ENCODE peak calls at places on chromosomes 13 and 19, in nine cellular contexts. K, A, W, F, P, J, L, Y and Z are unnamed samples.

GRCh38 chr13:27476943-27477681 is 26.7 kb upstream of the MTIF3 start:
- DNase-seq in K (peak), A (no peak), W (no peak), F (no peak), P (peak), J (no peak), L (no peak), Y (no peak), Z (no peak)

GRCh38 chr13:48500652-48501197 is 32.2 kb downstream of the RCBTB2 start:
- DNase-seq in K (peak), A (peak), W (peak), F (no peak), P (peak), J (no peak), L (peak), Y (no peak), Z (peak)

GRCh38 chr13:51420681-51421476 is 32.0 kb downstream of the INTS6 start:
- DNase-seq in K (no peak), A (no peak), W (no peak), F (no peak), P (no peak), J (no peak), L (no peak), Y (no peak), Z (no peak)

GRCh38 chr13:43377955-43378354 is 354.6 kb downstream of the DNAJC15 start:
- DNase-seq in K (peak), A (no peak), W (peak), F (no peak), P (no peak), J (no peak), L (no peak), Y (no peak), Z (no peak)

GRCh38 chr19:18431351-18432197 is 6.4 kb downstream of the ISYNA1 start:
- DNase-seq in K (no peak), A (no peak), W (no peak), F (peak), P (no peak), J (peak), L (no peak), Y (no peak), Z (no peak)

GRCh38 chr19:9116547-9116946 is 984 bp upstream of the OR7G1 start:
- DNase-seq in K (no peak), A (no peak), W (no peak), F (no peak), P (no peak), J (no peak), L (no peak), Y (no peak), Z (no peak)

GRCh38 chr13:31409678-31410356 is 210.0 kb downstream of the B3GLCT start:
- DNase-seq in K (peak), A (no peak), W (no peak), F (no peak), P (peak), J (no peak), L (no peak), Y (no peak), Z (no peak)

GRCh38 chr13:37561031-37561430 is 37.5 kb downstream of the POSTN start:
- DNase-seq in K (no peak), A (no peak), W (peak), F (no peak), P (peak), J (no peak), L (no peak), Y (no peak), Z (no peak)

GRCh38 chr19:43789029-43789428 is 8.3 kb upstream of the KCNN4 start:
- DNase-seq in K (no peak), A (no peak), W (peak), F (no peak), P (peak), J (no peak), L (no peak), Y (no peak), Z (no peak)

GRCh38 chr13:99442273-99442895 is 58.9 kb upstream of the TM9SF2 start:
- DNase-seq in K (peak), A (no peak), W (peak), F (no peak), P (peak), J (no peak), L (no peak), Y (no peak), Z (no peak)

GRCh38 chr13:37869756-37870488 is at the start of gene TRPC4:
- DNase-seq in K (peak), A (peak), W (peak), F (peak), P (peak), J (peak), L (no peak), Y (no peak), Z (peak)

GRCh38 chr19:5470264-5470671 is 15.1 kb downstream of the ZNRF4 start:
- DNase-seq in K (peak), A (no peak), W (no peak), F (no peak), P (no peak), J (no peak), L (no peak), Y (no peak), Z (no peak)

GRCh38 chr13:76854209-76854608 is 32.0 kb downstream of the KCTD12 start:
- DNase-seq in K (no peak), A (no peak), W (no peak), F (no peak), P (no peak), J (no peak), L (no peak), Y (no peak), Z (no peak)

GRCh38 chr19:43596842-43597461 is 557 bp downstream of the ZNF576 start:
- DNase-seq in K (no peak), A (no peak), W (no peak), F (no peak), P (no peak), J (no peak), L (no peak), Y (no peak), Z (no peak)

GRCh38 chr19:19304186-19304975 is 15.9 kb downstream of the SUGP1 start:
- DNase-seq in K (no peak), A (no peak), W (peak), F (peak), P (no peak), J (no peak), L (no peak), Y (no peak), Z (peak)

GRCh38 chr19:32859591-32859990 is 10.0 kb downstream of the SLC7A9 start:
- DNase-seq in K (no peak), A (no peak), W (no peak), F (no peak), P (no peak), J (peak), L (no peak), Y (no peak), Z (no peak)

GRCh38 chr13:41546372-41547252 is 89.3 kb downstream of the RGCC start:
- DNase-seq in K (peak), A (peak), W (no peak), F (no peak), P (peak), J (no peak), L (peak), Y (no peak), Z (no peak)

GRCh38 chr13:54415753-54416366 is 1387.2 kb downstream of the OLFM4 start:
- DNase-seq in K (no peak), A (no peak), W (no peak), F (no peak), P (no peak), J (no peak), L (no peak), Y (no peak), Z (no peak)

GRCh38 chr13:35954207-35954560 is 177.0 kb downstream of the DCLK1 start:
- DNase-seq in K (no peak), A (no peak), W (no peak), F (no peak), P (peak), J (no peak), L (no peak), Y (no peak), Z (no peak)

GRCh38 chr19:49362048-49362925 is at the start of gene TEAD2:
- DNase-seq in K (peak), A (no peak), W (peak), F (peak), P (peak), J (peak), L (no peak), Y (no peak), Z (no peak)

GRCh38 chr19:32176591-32176990 is 168.8 kb upstream of the ZNF507 start:
- DNase-seq in K (no peak), A (no peak), W (no peak), F (no peak), P (no peak), J (no peak), L (no peak), Y (no peak), Z (no peak)

GRCh38 chr19:18440421-18440877 is 2.5 kb upstream of the ISYNA1 start:
- DNase-seq in K (no peak), A (no peak), W (no peak), F (no peak), P (no peak), J (no peak), L (no peak), Y (no peak), Z (no peak)

GRCh38 chr19:48627211-48627864 is 8.0 kb downstream of the SPHK2 start:
- DNase-seq in K (peak), A (no peak), W (no peak), F (no peak), P (no peak), J (peak), L (no peak), Y (no peak), Z (no peak)

GRCh38 chr13:109949395-109949794 is 163.0 kb upstream of the IRS2 start:
- DNase-seq in K (no peak), A (no peak), W (no peak), F (no peak), P (no peak), J (no peak), L (no peak), Y (no peak), Z (no peak)

GRCh38 chr19:19160489-19161035 is 9.5 kb downstream of the MEF2B start:
- DNase-seq in K (no peak), A (no peak), W (no peak), F (no peak), P (no peak), J (no peak), L (no peak), Y (no peak), Z (no peak)

GRCh38 chr19:38155453-38155852 is 68.6 kb downstream of the DPF1 start:
- DNase-seq in K (peak), A (no peak), W (peak), F (no peak), P (no peak), J (no peak), L (no peak), Y (no peak), Z (no peak)

GRCh38 chr13:100363351-100363750 is 225.2 kb downstream of the GGACT start:
- DNase-seq in K (no peak), A (peak), W (peak), F (no peak), P (peak), J (no peak), L (peak), Y (no peak), Z (peak)

GRCh38 chr19:18735324-18735723 is 51.8 kb downstream of the CRTC1 start:
- DNase-seq in K (no peak), A (no peak), W (no peak), F (no peak), P (no peak), J (no peak), L (no peak), Y (no peak), Z (no peak)

GRCh38 chr13:106416645-106417044 is 118.8 kb downstream of the EFNB2 start:
- DNase-seq in K (no peak), A (no peak), W (no peak), F (no peak), P (no peak), J (no peak), L (no peak), Y (no peak), Z (no peak)

GRCh38 chr19:53909471-53910169 is 542 bp downstream of the CACNG7 start:
- DNase-seq in K (no peak), A (no peak), W (no peak), F (no peak), P (no peak), J (no peak), L (no peak), Y (no peak), Z (no peak)

GRCh38 chr13:45847554-45848224 is 3.9 kb downstream of the SIAH3 start:
- DNase-seq in K (no peak), A (no peak), W (peak), F (peak), P (no peak), J (no peak), L (no peak), Y (no peak), Z (no peak)

GRCh38 chr19:32675720-32676185 is at the start of gene RGS9BP:
- DNase-seq in K (no peak), A (no peak), W (peak), F (peak), P (peak), J (peak), L (no peak), Y (peak), Z (no peak)

GRCh38 chr19:40519352-40520322 is 52.8 kb downstream of the SPTBN4 start:
- DNase-seq in K (peak), A (no peak), W (peak), F (no peak), P (peak), J (no peak), L (no peak), Y (no peak), Z (no peak)

GRCh38 chr19:21317821-21318220 is 11.4 kb downstream of the ZNF708 start:
- DNase-seq in K (no peak), A (no peak), W (no peak), F (no peak), P (no peak), J (no peak), L (no peak), Y (no peak), Z (no peak)

GRCh38 chr19:29694669-29695627 is 20.1 kb downstream of the C19orf12 start:
- DNase-seq in K (peak), A (peak), W (peak), F (peak), P (peak), J (peak), L (no peak), Y (no peak), Z (no peak)

GRCh38 chr19:29687244-29687896 is 22.1 kb downstream of the PLEKHF1 start:
- DNase-seq in K (peak), A (peak), W (peak), F (no peak), P (peak), J (peak), L (peak), Y (no peak), Z (peak)

GRCh38 chr19:29687897-29688728 is 22.9 kb downstream of the PLEKHF1 start:
- DNase-seq in K (peak), A (peak), W (peak), F (no peak), P (peak), J (no peak), L (no peak), Y (no peak), Z (no peak)

GRCh38 chr19:29694166-29694565 is 20.9 kb downstream of the C19orf12 start:
- DNase-seq in K (no peak), A (no peak), W (no peak), F (no peak), P (no peak), J (no peak), L (no peak), Y (no peak), Z (no peak)

DNA sequence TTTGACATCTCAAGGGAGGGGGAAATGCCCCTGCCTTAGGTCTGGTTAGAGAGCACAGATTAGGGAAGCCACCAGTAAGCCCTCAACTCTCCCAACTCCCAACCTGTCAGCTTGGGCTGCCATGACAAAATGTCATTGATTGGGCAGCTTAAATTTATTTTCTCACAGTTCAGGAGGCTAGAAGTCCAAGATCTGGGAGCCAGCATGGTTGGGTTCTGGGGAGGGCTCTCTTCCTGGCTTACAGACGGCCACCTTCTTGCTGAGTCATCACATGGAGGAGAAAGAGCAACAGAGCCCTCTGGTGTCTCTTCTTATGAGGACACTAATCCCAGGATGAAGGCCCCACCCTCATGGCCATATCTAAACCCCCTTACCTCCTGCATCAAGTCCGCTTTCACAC is 24.2 kb downstream of the C19orf12 start:
- DNase-seq in K (peak), A (no peak), W (peak), F (no peak), P (peak), J (no peak), L (no peak), Y (no peak), Z (no peak)
- TF ChIP-seq CTCF in K (peak), A (peak), W (peak), F (no peak), P (peak), J (peak), L (no peak), Y (no peak), Z (no peak)

GRCh38 chr13:33202644-33203169 is 82.8 kb downstream of the STARD13 start:
- DNase-seq in K (no peak), A (no peak), W (no peak), F (no peak), P (no peak), J (no peak), L (no peak), Y (no peak), Z (no peak)

GRCh38 chr13:33205224-33205623 is 80.3 kb downstream of the STARD13 start:
- DNase-seq in K (no peak), A (no peak), W (no peak), F (no peak), P (no peak), J (no peak), L (no peak), Y (no peak), Z (no peak)

GRCh38 chr13:33205804-33206221 is 79.7 kb downstream of the STARD13 start:
- DNase-seq in K (no peak), A (no peak), W (peak), F (peak), P (peak), J (peak), L (no peak), Y (no peak), Z (no peak)

GRCh38 chr13:33206425-33206824 is 79.1 kb downstream of the STARD13 start:
- DNase-seq in K (no peak), A (no peak), W (no peak), F (no peak), P (peak), J (no peak), L (no peak), Y (no peak), Z (no peak)

DNA sequence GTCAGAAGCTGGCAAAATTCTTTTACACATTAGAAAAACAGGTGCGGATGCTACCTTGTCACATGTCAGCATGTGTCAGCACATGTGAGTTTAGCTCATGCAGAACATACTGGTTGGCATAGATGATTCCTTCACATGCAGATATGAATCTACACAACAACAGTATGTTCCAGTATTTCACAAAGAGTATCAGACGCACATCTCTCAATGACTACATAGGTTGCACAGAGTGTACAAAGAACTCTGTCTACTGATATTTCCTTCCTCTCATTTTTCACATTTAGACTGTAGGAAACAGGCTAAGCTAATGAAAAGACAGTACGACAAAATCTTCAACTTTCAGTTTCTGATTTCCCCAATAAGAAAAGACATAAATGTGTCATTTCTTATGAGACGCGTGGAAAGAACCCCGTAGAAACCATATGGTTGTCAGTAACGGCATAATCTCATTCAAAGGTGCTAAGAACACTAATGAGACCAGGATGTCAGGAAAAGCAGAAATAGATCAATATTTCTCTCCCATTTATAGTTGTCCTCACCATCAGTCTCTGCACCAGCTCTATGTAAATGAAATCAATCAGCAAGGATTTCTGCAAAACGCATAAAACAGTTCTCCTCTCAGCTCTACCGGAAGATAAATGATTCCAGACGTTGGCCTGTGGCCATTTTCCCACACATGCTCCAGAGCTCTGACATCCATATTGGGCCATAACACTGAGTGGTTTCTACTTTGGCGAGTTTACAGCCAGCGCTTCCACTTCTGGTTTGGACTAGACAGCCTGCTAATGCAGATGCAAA is 81.2 kb downstream of the STARD13 start:
- DNase-seq in K (no peak), A (peak), W (peak), F (peak), P (peak), J (peak), L (peak), Y (peak), Z (no peak)
- H3K4me3 ChIP-seq in K (no peak), A (peak), W (peak), F (no peak), P (peak), J (peak), L (peak), Y (peak), Z (no peak)

GRCh38 chr13:47277774-47278173 is 380.9 kb upstream of the HTR2A start:
- DNase-seq in K (peak), A (no peak), W (peak), F (no peak), P (peak), J (no peak), L (no peak), Y (no peak), Z (no peak)
- TF ChIP-seq CTCF in K (no peak), A (no peak), W (no peak), F (no peak), P (no peak), J (no peak), L (no peak), Y (no peak), Z (no peak)

DNA sequence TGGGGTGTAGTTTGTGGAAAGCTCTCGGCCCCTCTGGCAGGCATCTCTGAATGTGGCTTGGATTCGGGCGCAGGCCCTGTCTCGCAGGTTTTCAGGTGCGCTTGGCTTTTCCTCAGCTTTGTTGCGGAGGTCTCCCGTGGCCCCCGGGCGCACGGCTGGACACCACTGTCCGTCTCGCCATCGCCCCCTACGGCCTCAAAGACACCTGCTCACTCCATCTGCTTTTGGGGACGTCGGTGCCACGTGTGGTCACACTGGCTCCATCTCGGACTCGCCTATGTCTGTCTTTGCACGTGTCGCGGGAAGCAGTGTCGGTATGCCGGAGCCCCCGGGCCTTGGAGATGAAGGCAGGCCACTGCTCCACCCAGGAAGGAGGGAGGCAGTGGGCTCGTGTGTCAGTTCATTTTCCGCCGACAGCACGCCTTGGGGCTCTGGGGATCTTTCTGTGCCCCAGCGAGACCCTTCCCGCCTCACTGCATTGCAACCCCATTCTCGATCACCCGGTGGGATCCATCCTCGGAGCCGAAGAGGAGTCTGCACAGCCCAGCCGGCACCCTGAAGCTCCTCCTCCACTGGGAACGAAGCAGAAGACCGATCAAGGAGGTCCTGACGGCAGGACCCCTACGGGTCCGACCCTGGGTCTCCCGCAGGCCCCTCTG is 42.1 kb downstream of the ZNF146 start:
- DNase-seq in K (no peak), A (no peak), W (no peak), F (no peak), P (no peak), J (no peak), L (no peak), Y (no peak), Z (no peak)
- H3K4me3 ChIP-seq in K (no peak), A (peak), W (no peak), F (peak), P (peak), J (peak), L (no peak), Y (peak), Z (peak)

GRCh38 chr19:2461751-2462634 is 5.2 kb upstream of the LMNB2 start:
- DNase-seq in K (peak), A (no peak), W (peak), F (peak), P (peak), J (peak), L (no peak), Y (no peak), Z (no peak)
- TF ChIP-seq CTCF in K (no peak), A (peak), W (peak), F (no peak), P (peak), J (no peak), L (peak), Y (peak), Z (peak)